ENCODE peak calls at places on chromosomes 12 and 14, in six cellular contexts. M, U, D, P, O and J are unnamed samples.

GRCh38 chr14:49579841-49580240 is 6.3 kb downstream of the RPS29 start:
- DNase-seq in D (no peak), P (no peak), U (no peak), O (no peak), M (no peak), J (no peak)

GRCh38 chr12:70365398-70365647 is 767 bp upstream of the KCNMB4 start:
- DNase-seq in P (no peak), M (no peak), D (no peak), O (no peak), U (no peak), J (no peak)

GRCh38 chr12:49358548-49359141 is 8.6 kb upstream of the SPATS2 start:
- DNase-seq in D (peak; percentile 81), O (peak; percentile 84), P (no peak), U (peak; percentile 60), M (no peak), J (peak; percentile 81)

GRCh38 chr14:42159138-42159537 is 552.5 kb downstream of the LRFN5 start:
- DNase-seq in P (no peak), M (no peak), O (no peak), D (no peak), U (no peak), J (no peak)

GRCh38 chr12:79407671-79408622 is 282.8 kb downstream of the PAWR start:
- DNase-seq in U (peak; percentile 40), O (peak; percentile 35), M (no peak), P (peak; percentile 17), D (peak; percentile 87), J (peak; percentile 21)

GRCh38 chr14:59254146-59254910 is 65.9 kb downstream of the DAAM1 start:
- DNase-seq in M (no peak), O (peak; percentile 77), D (peak; percentile 98), P (peak; percentile 75), U (no peak), J (no peak)

GRCh38 chr14:90624732-90625444 is 191.3 kb downstream of the TTC7B start:
- DNase-seq in P (no peak), M (no peak), D (peak; percentile 40), O (no peak), U (no peak), J (peak; percentile 60)

GRCh38 chr12:89469361-89469760 is 55.2 kb downstream of the GALNT4 start:
- DNase-seq in O (no peak), M (no peak), P (no peak), U (no peak), D (peak; percentile 47), J (no peak)

GRCh38 chr14:94173885-94174621 is at the start of gene PPP4R4:
- DNase-seq in M (peak; percentile 81), O (peak; percentile 91), P (peak; percentile 89), U (peak; percentile 98), D (peak; percentile 69), J (peak; percentile 96)

GRCh38 chr14:100592972-100593371 is 5.8 kb upstream of the BEGAIN start:
- DNase-seq in O (no peak), M (no peak), U (no peak), D (no peak), P (no peak), J (peak; percentile 52)

GRCh38 chr12:131217024-131217586 is 263.4 kb downstream of the ADGRD1 start:
- DNase-seq in U (peak; percentile 51), O (no peak), M (no peak), P (no peak), D (no peak), J (peak; percentile 54)

GRCh38 chr12:99911076-99911475 is 73.7 kb downstream of the ANKS1B start:
- DNase-seq in D (peak; percentile 84), U (no peak), O (peak; percentile 15), P (no peak), M (no peak), J (no peak)

GRCh38 chr14:73753043-73753886 is 39.1 kb upstream of the PNMA1 start:
- DNase-seq in O (no peak), U (no peak), M (no peak), P (no peak), D (no peak), J (no peak)

GRCh38 chr12:15322164-15323054 is at the start of gene PTPRO:
- DNase-seq in M (no peak), U (peak; percentile 72), D (no peak), P (no peak), O (peak; percentile 37), J (peak; percentile 72)

GRCh38 chr12:178715-179109 is 35.2 kb downstream of the SLC6A12 start:
- DNase-seq in M (no peak), O (no peak), U (no peak), D (no peak), P (no peak), J (peak; percentile 66)

GRCh38 chr12:124348659-124349380 is 53.9 kb downstream of the RFLNA start:
- DNase-seq in U (no peak), D (no peak), M (no peak), P (no peak), O (no peak), J (no peak)

GRCh38 chr12:126086242-126086641 is 1021.0 kb downstream of the AACS start:
- DNase-seq in P (no peak), U (no peak), O (no peak), M (no peak), D (no peak), J (no peak)

GRCh38 chr12:57235012-57235727 is 5.7 kb downstream of the SHMT2 start:
- DNase-seq in P (no peak), U (no peak), D (peak; percentile 84), O (no peak), M (no peak), J (peak; percentile 81)

GRCh38 chr14:79514700-79515099 is 696.6 kb downstream of the DIO2 start:
- DNase-seq in D (peak; percentile 5), M (no peak), P (no peak), O (no peak), U (no peak), J (no peak)

GRCh38 chr14:96424104-96424989 is 32.4 kb downstream of the AK7 start:
- DNase-seq in P (no peak), D (peak; percentile 83), O (peak; percentile 85), U (peak; percentile 12), M (no peak), J (peak; percentile 72)

GRCh38 chr12:48764521-48764920 is 24.4 kb downstream of the ADCY6 start:
- DNase-seq in P (no peak), U (no peak), O (no peak), D (no peak), M (no peak), J (no peak)

GRCh38 chr14:92846162-92846897 is 52.2 kb downstream of the GOLGA5 start:
- DNase-seq in M (no peak), O (no peak), D (peak; percentile 44), U (no peak), P (peak; percentile 18), J (no peak)

GRCh38 chr12:105813201-105813600 is 325.6 kb downstream of the NUAK1 start:
- DNase-seq in O (no peak), U (no peak), D (no peak), M (no peak), P (no peak), J (no peak)

GRCh38 chr12:119959435-119959834 is 29.6 kb upstream of the BICDL1 start:
- DNase-seq in M (no peak), D (no peak), U (no peak), P (no peak), O (no peak), J (no peak)

GRCh38 chr12:48379784-48380183 is 29.1 kb upstream of the ZNF641 start:
- DNase-seq in P (no peak), M (no peak), O (no peak), U (no peak), D (no peak), J (no peak)

GRCh38 chr12:108575199-108575912 is 13.0 kb downstream of the ISCU start:
- DNase-seq in M (no peak), D (no peak), U (no peak), O (no peak), P (no peak), J (no peak)

GRCh38 chr12:59619461-59620240 is 23.8 kb downstream of the SLC16A7 start:
- DNase-seq in P (no peak), U (no peak), D (no peak), M (no peak), O (no peak), J (no peak)

GRCh38 chr12:26126340-26127284 is 1.8 kb upstream of the BHLHE41 start:
- DNase-seq in U (peak; percentile 76), D (peak; percentile 76), P (peak; percentile 86), M (no peak), O (peak; percentile 91), J (peak; percentile 93)

GRCh38 chr12:31031951-31032335 is 41.7 kb upstream of the DDX11 start:
- DNase-seq in U (no peak), M (no peak), P (no peak), O (no peak), D (no peak), J (peak; percentile 2)

GRCh38 chr14:72844528-72844927 is 49.4 kb downstream of the DPF3 start:
- DNase-seq in D (no peak), P (no peak), U (no peak), O (no peak), M (no peak), J (no peak)

GRCh38 chr12:75550401-75550851 is 39.0 kb upstream of the KRR1 start:
- DNase-seq in U (no peak), P (no peak), M (no peak), O (no peak), D (no peak), J (no peak)

GRCh38 chr12:546920-547845 is 87.4 kb downstream of the B4GALNT3 start:
- DNase-seq in P (peak; percentile 35), O (peak; percentile 71), U (peak; percentile 73), D (peak; percentile 43), M (peak; percentile 69), J (peak; percentile 97)